ENCODE peak calls at places on chromosomes 5 and 9, in eight cellular contexts. W is A549, L is H1, F is heart left ventricle, D is sigmoid colon, X is tibial nerve, V is IMR-90, O is adrenal gland. Y is an unnamed sample.

GRCh38 chr5:18466731-18467130 is 832.5 kb downstream of the TAF11L14 start:
- DNase-seq in W (no peak), L (no peak), F (no peak), D (no peak), X (no peak), V (no peak), O (no peak), Y (no peak)

GRCh38 chr9:129436751-129437625 is 183.9 kb downstream of the C9orf50 start:
- DNase-seq in W (no peak), L (no peak), F (peak), D (peak), X (peak), V (peak), O (peak), Y (peak)

GRCh38 chr9:131752231-131752884 is 12.5 kb upstream of the RAPGEF1 start:
- DNase-seq in W (no peak), L (no peak), F (no peak), D (no peak), X (no peak), V (no peak), O (no peak), Y (no peak)

GRCh38 chr9:88835038-88835466 is 156.2 kb upstream of the S1PR3 start:
- DNase-seq in W (no peak), L (no peak), F (no peak), D (no peak), X (no peak), V (peak), O (peak), Y (no peak)

GRCh38 chr5:33491941-33492340 is 51.2 kb downstream of the TARS1 start:
- DNase-seq in W (no peak), L (no peak), F (no peak), D (no peak), X (no peak), V (peak), O (no peak), Y (no peak)

GRCh38 chr9:12748016-12748415 is 26.8 kb upstream of the LURAP1L start:
- DNase-seq in W (no peak), L (no peak), F (no peak), D (no peak), X (no peak), V (peak), O (no peak), Y (no peak)

GRCh38 chr5:177443144-177443983 is 3.2 kb upstream of the PRR7 start:
- DNase-seq in W (no peak), L (no peak), F (no peak), D (no peak), X (no peak), V (no peak), O (no peak), Y (no peak)

GRCh38 chr5:162272417-162272816 is 204.8 kb downstream of the GABRG2 start:
- DNase-seq in W (no peak), L (no peak), F (no peak), D (no peak), X (no peak), V (no peak), O (no peak), Y (no peak)

GRCh38 chr9:9846538-9846937 is 766.3 kb downstream of the PTPRD start:
- DNase-seq in W (no peak), L (no peak), F (no peak), D (no peak), X (no peak), V (no peak), O (no peak), Y (no peak)

GRCh38 chr9:87711857-87712800 is 13.8 kb upstream of the CTSL start:
- DNase-seq in W (peak), L (no peak), F (no peak), D (no peak), X (no peak), V (peak), O (peak), Y (no peak)

GRCh38 chr9:90333226-90333625 is 309.4 kb downstream of the DIRAS2 start:
- DNase-seq in W (no peak), L (no peak), F (no peak), D (no peak), X (no peak), V (no peak), O (no peak), Y (no peak)

GRCh38 chr5:88675159-88675757 is 207.7 kb downstream of the MEF2C start:
- DNase-seq in W (no peak), L (no peak), F (no peak), D (no peak), X (no peak), V (no peak), O (no peak), Y (no peak)

GRCh38 chr5:132369471-132370240 is at the start of gene SLC22A5:
- DNase-seq in W (peak), L (peak), F (peak), D (peak), X (no peak), V (peak), O (peak), Y (peak)
- TF ChIP-seq POLR2A in W (peak), L (peak), F (no peak), D (peak), X (peak), V (peak), O (peak), Y (no peak)

GRCh38 chr5:111472579-111472978 is 39.8 kb downstream of the STARD4 start:
- DNase-seq in W (no peak), L (no peak), F (no peak), D (no peak), X (peak), V (no peak), O (peak), Y (no peak)

GRCh38 chr5:111480346-111480745 is 32.0 kb downstream of the STARD4 start:
- DNase-seq in W (no peak), L (no peak), F (no peak), D (no peak), X (no peak), V (no peak), O (no peak), Y (no peak)

GRCh38 chr5:111478898-111479297 is 33.4 kb downstream of the STARD4 start:
- DNase-seq in W (no peak), L (no peak), F (no peak), D (no peak), X (no peak), V (no peak), O (no peak), Y (no peak)

GRCh38 chr5:111478266-111478665 is 34.1 kb downstream of the STARD4 start:
- DNase-seq in W (no peak), L (no peak), F (no peak), D (no peak), X (no peak), V (no peak), O (no peak), Y (no peak)
- TF ChIP-seq CTCF in W (no peak), L (no peak), F (no peak), D (no peak), X (no peak), V (peak), O (no peak), Y (no peak)

GRCh38 chr5:125868035-125868434 is 555.2 kb upstream of the GRAMD2B start:
- DNase-seq in W (no peak), L (no peak), F (no peak), D (no peak), X (no peak), V (no peak), O (no peak), Y (no peak)
- TF ChIP-seq POLR2A in W (no peak), L (no peak), F (no peak), D (no peak), X (no peak), V (no peak), O (no peak), Y (no peak)

DNA sequence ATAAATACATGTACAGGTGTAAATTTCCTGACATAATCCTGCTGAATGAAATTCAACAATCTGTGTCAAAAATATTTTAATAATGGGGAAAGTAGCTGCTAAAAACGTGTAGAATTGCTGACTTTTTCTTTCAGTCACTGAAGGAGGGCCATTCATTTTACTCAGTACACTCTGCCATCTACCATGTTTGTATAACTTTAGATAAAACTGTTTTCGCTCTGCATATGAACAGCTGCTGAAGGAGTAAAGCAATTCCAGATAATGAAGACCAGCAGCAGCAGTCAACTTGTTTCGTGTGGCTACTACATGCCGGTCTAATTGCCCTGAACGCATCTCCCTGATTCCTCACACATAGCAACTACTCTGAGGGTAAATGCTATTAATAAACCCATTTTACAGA is 380.5 kb downstream of the SPOCK1 start:
- DNase-seq in W (no peak), L (no peak), F (no peak), D (no peak), X (no peak), V (no peak), O (no peak), Y (no peak)
- TF ChIP-seq CTCF in W (no peak), L (no peak), F (no peak), D (no peak), X (no peak), V (no peak), O (no peak), Y (no peak)

GRCh38 chr9:127848756-127849504 is 5.5 kb downstream of the ENG start:
- DNase-seq in W (no peak), L (no peak), F (no peak), D (no peak), X (no peak), V (no peak), O (no peak), Y (no peak)

GRCh38 chr9:127847833-127848755 is 6.4 kb downstream of the ENG start:
- DNase-seq in W (no peak), L (no peak), F (no peak), D (no peak), X (no peak), V (no peak), O (no peak), Y (no peak)

GRCh38 chr9:127852829-127853228 is 1.6 kb downstream of the ENG start:
- DNase-seq in W (no peak), L (no peak), F (no peak), D (no peak), X (no peak), V (no peak), O (no peak), Y (no peak)

GRCh38 chr9:127853312-127854168 is 918 bp downstream of the ENG start:
- DNase-seq in W (no peak), L (no peak), F (no peak), D (no peak), X (no peak), V (no peak), O (no peak), Y (no peak)

DNA sequence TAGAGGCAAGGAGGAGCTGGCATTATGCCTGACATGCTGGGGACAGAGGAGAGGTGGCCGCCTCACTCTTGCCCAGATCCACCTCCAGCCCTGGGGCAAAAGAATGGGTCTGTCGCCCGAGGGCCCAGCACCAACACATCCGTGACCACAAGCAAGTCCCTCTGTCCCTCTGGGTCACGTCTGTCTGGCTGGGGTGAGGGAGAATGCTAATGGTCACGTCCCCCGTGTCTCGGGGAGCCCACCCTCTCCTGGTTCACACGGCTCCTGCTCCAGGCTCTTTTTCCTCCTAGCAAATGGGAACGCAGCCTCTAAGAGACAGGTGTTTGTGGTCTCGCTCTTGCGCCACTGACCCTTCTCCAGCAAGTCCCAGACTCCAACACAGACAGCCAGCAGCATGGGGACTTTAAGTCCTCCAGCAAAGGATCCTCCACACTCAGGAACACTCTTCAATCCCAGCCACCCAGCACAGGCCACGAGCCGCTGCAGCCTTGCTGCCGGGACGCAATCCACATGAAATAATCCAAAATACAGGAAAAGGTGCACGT is 4.1 kb downstream of the ENG start:
- DNase-seq in W (no peak), L (no peak), F (no peak), D (no peak), X (no peak), V (no peak), O (no peak), Y (no peak)
- TF ChIP-seq POLR2A in W (no peak), L (no peak), F (no peak), D (no peak), X (no peak), V (no peak), O (no peak), Y (no peak)